ENCODE peak calls at places on chromosomes 1 and 21, in eight cellular contexts. E is endothelial cell, D is PC-3, S is A549, N is cardiac muscle cell, W is gastrocnemius medialis, O is prostate gland, Q is osteocyte. H is an unnamed sample.

GRCh38 chr1:55402676-55403464 is 187.7 kb upstream of the USP24 start:
- DNase-seq in E (no peak), D (peak), S (no peak), N (peak), W (no peak), O (no peak), Q (no peak), H (no peak)

GRCh38 chr1:209589440-209589839 is 5.9 kb downstream of the CAMK1G start:
- DNase-seq in E (no peak), D (no peak), S (no peak), N (no peak), W (no peak), O (no peak), Q (no peak), H (no peak)

GRCh38 chr1:205578780-205579571 is 52.8 kb downstream of the ELK4 start:
- DNase-seq in E (no peak), D (peak), S (no peak), N (no peak), W (no peak), O (no peak), Q (no peak), H (no peak)

GRCh38 chr1:20555025-20555757 is 2.8 kb downstream of the FAM43B start:
- DNase-seq in E (no peak), D (peak), S (no peak), N (peak), W (no peak), O (no peak), Q (no peak), H (no peak)

GRCh38 chr1:152053375-152053774 is 16.6 kb upstream of the S100A11 start:
- DNase-seq in E (no peak), D (no peak), S (no peak), N (no peak), W (no peak), O (no peak), Q (no peak), H (no peak)

GRCh38 chr1:97904528-97904927 is 16.3 kb downstream of the DPYD start:
- DNase-seq in E (no peak), D (no peak), S (no peak), N (peak), W (no peak), O (no peak), Q (no peak), H (peak)

GRCh38 chr1:234565132-234565531 is 44.8 kb downstream of the IRF2BP2 start:
- DNase-seq in E (no peak), D (peak), S (no peak), N (no peak), W (no peak), O (no peak), Q (no peak), H (no peak)

GRCh38 chr1:81298321-81298720 is 502.4 kb upstream of the ADGRL2 start:
- DNase-seq in E (no peak), D (no peak), S (no peak), N (peak), W (no peak), O (no peak), Q (no peak), H (no peak)

GRCh38 chr1:20729990-20730689 is 2.4 kb downstream of the SH2D5 start:
- DNase-seq in E (no peak), D (no peak), S (no peak), N (no peak), W (no peak), O (no peak), Q (no peak), H (no peak)

GRCh38 chr1:181179980-181180964 is 91.8 kb downstream of the IER5 start:
- DNase-seq in E (no peak), D (no peak), S (no peak), N (peak), W (peak), O (no peak), Q (peak), H (peak)

GRCh38 chr1:42335809-42336518 is 929 bp upstream of the FOXJ3 start:
- DNase-seq in E (no peak), D (peak), S (peak), N (peak), W (no peak), O (no peak), Q (no peak), H (no peak)

GRCh38 chr1:205528887-205529825 is 24.7 kb downstream of the CDK18 start:
- DNase-seq in E (peak), D (peak), S (peak), N (peak), W (peak), O (peak), Q (peak), H (peak)

GRCh38 chr1:100536031-100536430 is 1.9 kb upstream of the GPR88 start:
- DNase-seq in E (no peak), D (no peak), S (no peak), N (no peak), W (no peak), O (no peak), Q (no peak), H (no peak)

GRCh38 chr21:27831821-27832569 is 865.1 kb upstream of the ADAMTS5 start:
- DNase-seq in E (no peak), D (no peak), S (no peak), N (peak), W (no peak), O (no peak), Q (no peak), H (no peak)

GRCh38 chr1:44849575-44850132 is 6.6 kb upstream of the PTCH2 start:
- DNase-seq in E (no peak), D (no peak), S (no peak), N (no peak), W (no peak), O (no peak), Q (no peak), H (no peak)

GRCh38 chr1:2313651-2314296 is 77.6 kb downstream of the MORN1 start:
- DNase-seq in E (no peak), D (no peak), S (no peak), N (no peak), W (no peak), O (no peak), Q (no peak), H (no peak)

GRCh38 chr1:79796434-79796833 is 789.9 kb upstream of the ADGRL4 start:
- DNase-seq in E (no peak), D (no peak), S (no peak), N (no peak), W (no peak), O (no peak), Q (no peak), H (no peak)

GRCh38 chr1:226657788-226658537 is 81.1 kb downstream of the ITPKB start:
- DNase-seq in E (no peak), D (no peak), S (no peak), N (no peak), W (no peak), O (peak), Q (no peak), H (no peak)

GRCh38 chr1:210467440-210468040 is 138.8 kb downstream of the HHAT start:
- DNase-seq in E (no peak), D (no peak), S (no peak), N (no peak), W (no peak), O (no peak), Q (no peak), H (peak)

GRCh38 chr1:106278706-106279105 is 777.8 kb upstream of the PRMT6 start:
- DNase-seq in E (no peak), D (no peak), S (no peak), N (no peak), W (no peak), O (no peak), Q (no peak), H (no peak)

DNA sequence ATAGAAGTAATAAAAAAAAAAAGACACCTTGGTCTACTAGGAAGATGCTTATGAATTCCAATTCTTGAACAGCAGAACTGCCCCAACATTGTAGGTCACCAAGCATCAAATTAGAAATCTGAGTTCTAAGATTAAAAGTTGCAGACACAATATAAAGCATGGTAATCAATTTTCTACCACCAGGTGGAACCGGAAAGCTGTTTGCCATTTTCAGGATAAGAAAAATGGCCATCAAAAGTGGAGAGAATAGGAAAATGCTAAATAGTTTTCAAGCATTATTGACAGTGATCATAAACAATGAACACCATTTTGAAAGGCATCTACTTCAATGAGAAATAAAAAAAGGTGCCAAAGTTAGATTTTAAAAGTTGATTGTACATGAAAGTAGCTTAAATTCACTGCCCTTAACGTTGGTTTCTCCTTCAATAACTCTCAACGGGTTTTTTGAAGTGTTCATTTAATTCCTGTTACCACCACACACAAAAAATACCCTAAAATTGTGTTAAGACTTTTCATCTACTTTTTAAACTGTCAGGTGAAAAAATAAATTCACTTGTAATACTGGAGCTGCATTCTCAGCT is 252.9 kb downstream of the KCNT2 start:
- DNase-seq in E (peak), D (peak), S (peak), N (peak), W (no peak), O (no peak), Q (no peak), H (peak)
- TF ChIP-seq CTCF in E (peak), D (peak), S (peak), N (peak), W (peak), O (peak), Q (peak), H (peak)

GRCh38 chr1:154347961-154348360 is 22.6 kb downstream of the ATP8B2 start:
- DNase-seq in E (no peak), D (no peak), S (no peak), N (peak), W (no peak), O (no peak), Q (no peak), H (no peak)

GRCh38 chr1:154342132-154342531 is 16.8 kb downstream of the ATP8B2 start:
- DNase-seq in E (no peak), D (no peak), S (no peak), N (no peak), W (no peak), O (no peak), Q (no peak), H (no peak)

GRCh38 chr1:154346276-154346914 is 21.1 kb downstream of the ATP8B2 start:
- DNase-seq in E (no peak), D (no peak), S (no peak), N (no peak), W (no peak), O (no peak), Q (no peak), H (no peak)

GRCh38 chr1:154342836-154343472 is 17.6 kb downstream of the ATP8B2 start:
- DNase-seq in E (no peak), D (no peak), S (no peak), N (no peak), W (no peak), O (no peak), Q (no peak), H (no peak)

GRCh38 chr1:154344977-154345837 is 19.9 kb downstream of the ATP8B2 start:
- DNase-seq in E (peak), D (peak), S (peak), N (peak), W (no peak), O (no peak), Q (no peak), H (no peak)
- TF ChIP-seq CTCF in E (peak), D (peak), S (peak), N (peak), W (peak), O (peak), Q (peak), H (peak)

GRCh38 chr1:244212792-244213475 is 161.9 kb downstream of the ZBTB18 start:
- DNase-seq in E (no peak), D (no peak), S (no peak), N (peak), W (no peak), O (no peak), Q (no peak), H (no peak)
- TF ChIP-seq CTCF in E (no peak), D (no peak), S (no peak), N (no peak), W (no peak), O (no peak), Q (no peak), H (no peak)

GRCh38 chr1:183114441-183114840 is 71.6 kb upstream of the LAMC2 start:
- DNase-seq in E (no peak), D (no peak), S (no peak), N (no peak), W (no peak), O (no peak), Q (no peak), H (no peak)
- TF ChIP-seq CTCF in E (no peak), D (no peak), S (no peak), N (no peak), W (no peak), O (no peak), Q (no peak), H (no peak)

DNA sequence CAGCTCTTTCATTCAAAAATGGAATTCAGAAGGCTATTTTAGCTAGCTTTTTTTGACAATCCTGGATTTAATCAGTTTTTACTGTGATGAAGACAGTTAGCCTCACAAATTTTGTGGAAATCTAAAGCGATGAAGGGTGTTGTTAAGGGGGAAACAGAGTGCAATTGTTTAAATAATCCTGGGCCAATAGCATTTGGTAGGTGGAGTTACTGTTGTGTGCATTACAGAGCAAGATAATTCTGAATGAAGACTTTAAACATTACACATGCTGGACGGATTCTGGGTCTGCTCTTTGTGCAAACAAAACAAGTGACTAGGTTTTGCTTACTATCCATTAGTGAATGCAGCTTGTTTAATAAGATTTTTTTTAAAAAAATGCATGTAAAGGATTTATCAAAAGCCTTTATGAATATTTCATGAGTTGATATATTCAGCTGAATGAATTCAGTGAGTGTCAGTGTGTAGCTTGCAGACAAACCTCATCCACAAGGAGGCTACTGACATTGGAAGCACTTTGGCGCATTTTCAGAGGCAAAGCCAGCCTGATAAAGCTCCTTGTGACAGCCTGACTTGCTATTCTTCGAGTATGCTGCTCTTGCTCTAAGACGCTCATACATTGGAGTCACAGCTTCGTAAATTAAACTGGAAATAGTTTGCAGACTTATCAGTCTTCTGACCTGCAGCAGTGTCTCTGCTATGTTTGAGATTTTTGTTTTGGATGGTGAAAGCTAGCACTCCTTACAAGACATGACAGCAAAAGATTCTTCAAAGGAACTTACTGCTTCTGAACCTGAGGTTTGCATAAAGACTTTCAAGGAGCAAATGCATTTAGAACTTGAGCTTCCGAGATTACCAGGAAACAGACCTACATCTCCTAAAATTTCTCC is 199.7 kb downstream of the PDE4B start:
- DNase-seq in E (no peak), D (peak), S (peak), N (peak), W (no peak), O (no peak), Q (no peak), H (no peak)
- TF ChIP-seq CTCF in E (no peak), D (no peak), S (peak), N (peak), W (no peak), O (no peak), Q (no peak), H (no peak)

GRCh38 chr21:33370292-33370691 is 32.9 kb upstream of the IFNGR2 start:
- DNase-seq in E (no peak), D (no peak), S (no peak), N (no peak), W (no peak), O (no peak), Q (no peak), H (no peak)

GRCh38 chr21:33374874-33375644 is 28.2 kb upstream of the IFNGR2 start:
- DNase-seq in E (no peak), D (no peak), S (no peak), N (no peak), W (no peak), O (no peak), Q (no peak), H (no peak)

GRCh38 chr21:33374080-33374873 is 28.9 kb upstream of the IFNGR2 start:
- DNase-seq in E (peak), D (peak), S (peak), N (peak), W (no peak), O (peak), Q (no peak), H (no peak)

GRCh38 chr21:33373451-33373850 is 29.8 kb upstream of the IFNGR2 start:
- DNase-seq in E (no peak), D (peak), S (no peak), N (no peak), W (no peak), O (no peak), Q (no peak), H (no peak)

GRCh38 chr21:33372582-33372981 is 30.6 kb upstream of the IFNGR2 start:
- DNase-seq in E (no peak), D (no peak), S (no peak), N (no peak), W (no peak), O (no peak), Q (no peak), H (no peak)
- TF ChIP-seq CTCF in E (no peak), D (no peak), S (no peak), N (no peak), W (no peak), O (no peak), Q (no peak), H (no peak)

H was measured in AG09319.